ENCODE peak calls at places on chromosomes 16 and 17, in eight cellular contexts. One of them, this sample, is unnamed. For H3K9me3 and H3K4me1, the result is how much of the 10 kb centered on the place peaks cover.

GRCh38 chr17:77364381-77364911 is 223.7 kb downstream of the SEC14L1 start:
- DNase-seq in Panc1: no peak
- DNase-seq in esophagus muscularis mucosa: no peak
- DNase-seq in prostate gland: no peak
- DNase-seq in HCT116: no peak
- DNase-seq in sigmoid colon: peak
- DNase-seq in H1: no peak
- DNase-seq in breast epithelium: no peak
- DNase-seq in this sample: no peak

GRCh38 chr17:82884923-82885322 is 45.1 kb upstream of the ZNF750 start:
- DNase-seq in HCT116: no peak
- DNase-seq in H1: no peak
- DNase-seq in breast epithelium: no peak
- DNase-seq in esophagus muscularis mucosa: no peak
- DNase-seq in prostate gland: no peak
- DNase-seq in Panc1: no peak
- DNase-seq in sigmoid colon: no peak
- DNase-seq in this sample: no peak

GRCh38 chr17:40486513-40487370 is 14.7 kb downstream of the TNS4 start:
- DNase-seq in esophagus muscularis mucosa: no peak
- DNase-seq in sigmoid colon: no peak
- DNase-seq in prostate gland: no peak
- DNase-seq in H1: no peak
- DNase-seq in breast epithelium: no peak
- DNase-seq in HCT116: peak
- DNase-seq in Panc1: no peak
- DNase-seq in this sample: no peak

GRCh38 chr16:75455677-75456076 is 8.8 kb downstream of the TMEM170A start:
- DNase-seq in H1: no peak
- DNase-seq in sigmoid colon: no peak
- DNase-seq in HCT116: no peak
- DNase-seq in Panc1: no peak
- DNase-seq in breast epithelium: no peak
- DNase-seq in esophagus muscularis mucosa: no peak
- DNase-seq in prostate gland: no peak
- DNase-seq in this sample: no peak

GRCh38 chr16:69171325-69172095 is 15.5 kb upstream of the SNTB2 start:
- DNase-seq in esophagus muscularis mucosa: no peak
- DNase-seq in HCT116: no peak
- DNase-seq in Panc1: no peak
- DNase-seq in H1: no peak
- DNase-seq in breast epithelium: no peak
- DNase-seq in sigmoid colon: no peak
- DNase-seq in prostate gland: no peak
- DNase-seq in this sample: no peak

GRCh38 chr17:48484256-48484655 is 46.6 kb downstream of the HOXB1 start:
- DNase-seq in Panc1: no peak
- DNase-seq in prostate gland: no peak
- DNase-seq in esophagus muscularis mucosa: no peak
- DNase-seq in sigmoid colon: no peak
- DNase-seq in breast epithelium: no peak
- DNase-seq in HCT116: no peak
- DNase-seq in H1: no peak
- DNase-seq in this sample: no peak

GRCh38 chr16:89084814-89085612 is 8.6 kb upstream of the ACSF3 start:
- DNase-seq in sigmoid colon: no peak
- DNase-seq in esophagus muscularis mucosa: no peak
- DNase-seq in prostate gland: no peak
- DNase-seq in HCT116: no peak
- DNase-seq in H1: no peak
- DNase-seq in breast epithelium: no peak
- DNase-seq in Panc1: no peak
- DNase-seq in this sample: no peak

GRCh38 chr16:11439216-11439615 is 94.0 kb downstream of the RMI2 start:
- DNase-seq in HCT116: no peak
- DNase-seq in sigmoid colon: no peak
- DNase-seq in prostate gland: no peak
- DNase-seq in esophagus muscularis mucosa: no peak
- DNase-seq in breast epithelium: no peak
- DNase-seq in H1: no peak
- DNase-seq in Panc1: no peak
- DNase-seq in this sample: no peak

GRCh38 chr16:67235816-67236547 is 9.1 kb downstream of the TMEM208 start:
- DNase-seq in H1: no peak
- DNase-seq in breast epithelium: no peak
- DNase-seq in sigmoid colon: no peak
- DNase-seq in HCT116: no peak
- DNase-seq in prostate gland: no peak
- DNase-seq in Panc1: no peak
- DNase-seq in esophagus muscularis mucosa: no peak
- DNase-seq in this sample: no peak

DNA sequence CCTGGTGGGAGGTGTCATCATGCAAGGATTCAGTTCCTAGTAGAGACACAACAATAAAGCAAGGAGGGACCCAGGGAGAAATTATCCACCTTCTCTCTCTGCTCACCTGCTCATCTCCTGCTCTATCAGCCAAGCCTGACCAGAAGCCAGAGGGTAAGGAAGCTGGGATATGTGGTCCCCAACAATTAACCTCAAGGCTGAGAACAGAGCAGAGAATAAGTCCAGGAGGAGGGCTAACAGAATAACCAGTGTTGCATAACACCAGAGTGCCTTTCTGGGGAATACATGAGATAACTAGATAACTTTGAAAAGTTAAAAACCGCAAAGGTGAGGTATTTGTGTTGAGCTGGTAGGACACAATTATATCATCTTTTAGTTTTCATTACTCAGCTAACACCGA is 180.8 kb downstream of the SALL1 start:
- DNase-seq in Panc1: no peak
- DNase-seq in sigmoid colon: no peak
- DNase-seq in HCT116: no peak
- DNase-seq in prostate gland: no peak
- DNase-seq in H1: no peak
- DNase-seq in esophagus muscularis mucosa: no peak
- DNase-seq in breast epithelium: no peak
- DNase-seq in this sample: no peak
- TF ChIP-seq POLR2AphosphoS5 in Panc1: no peak
- TF ChIP-seq POLR2AphosphoS5 in sigmoid colon: no peak
- TF ChIP-seq POLR2AphosphoS5 in HCT116: no peak
- TF ChIP-seq POLR2AphosphoS5 in prostate gland: no peak
- TF ChIP-seq POLR2AphosphoS5 in H1: no peak
- TF ChIP-seq POLR2AphosphoS5 in esophagus muscularis mucosa: no peak
- TF ChIP-seq POLR2AphosphoS5 in breast epithelium: no peak
- TF ChIP-seq POLR2AphosphoS5 in this sample: no peak

DNA sequence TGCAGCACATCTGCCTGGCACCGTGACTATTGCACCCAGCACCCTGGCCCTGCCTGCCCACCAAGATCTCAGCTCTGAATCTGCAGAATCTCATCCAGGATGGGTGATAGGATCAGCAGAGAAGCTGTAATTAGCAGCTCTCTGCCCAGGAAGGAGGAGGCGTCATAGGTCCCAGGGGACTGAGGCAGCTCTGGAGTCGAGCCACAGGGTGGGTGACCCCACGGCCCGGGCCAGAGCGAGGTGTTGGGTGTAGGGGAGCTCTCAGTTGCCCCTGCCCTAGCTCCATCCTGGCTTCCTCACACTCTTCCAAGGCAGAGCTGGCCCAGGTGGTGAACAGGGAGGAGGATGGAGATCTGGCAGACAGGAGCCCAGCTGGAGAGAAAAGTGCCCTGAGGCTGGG is 18.2 kb upstream of the FAM83G start:
- DNase-seq in prostate gland: no peak
- DNase-seq in breast epithelium: no peak
- DNase-seq in HCT116: no peak
- DNase-seq in esophagus muscularis mucosa: no peak
- DNase-seq in Panc1: no peak
- DNase-seq in sigmoid colon: no peak
- DNase-seq in H1: no peak
- DNase-seq in this sample: no peak
- H3K9me3 ChIP-seq in prostate gland: under half
- H3K9me3 ChIP-seq in breast epithelium: under half
- H3K9me3 ChIP-seq in HCT116: under half
- H3K9me3 ChIP-seq in esophagus muscularis mucosa: under half
- H3K9me3 ChIP-seq in Panc1: under half
- H3K9me3 ChIP-seq in sigmoid colon: under half
- H3K9me3 ChIP-seq in H1: under half
- H3K9me3 ChIP-seq in this sample: under half

GRCh38 chr17:38568274-38568673 is 37.5 kb downstream of the SRCIN1 start:
- DNase-seq in sigmoid colon: no peak
- DNase-seq in HCT116: no peak
- DNase-seq in Panc1: no peak
- DNase-seq in breast epithelium: no peak
- DNase-seq in esophagus muscularis mucosa: no peak
- DNase-seq in prostate gland: no peak
- DNase-seq in H1: no peak
- DNase-seq in this sample: no peak
- H3K4me1 ChIP-seq in sigmoid colon: under half
- H3K4me1 ChIP-seq in HCT116: under half
- H3K4me1 ChIP-seq in Panc1: under half
- H3K4me1 ChIP-seq in breast epithelium: under half
- H3K4me1 ChIP-seq in esophagus muscularis mucosa: under half
- H3K4me1 ChIP-seq in prostate gland: under half
- H3K4me1 ChIP-seq in H1: under half
- H3K4me1 ChIP-seq in this sample: under half

GRCh38 chr17:41865596-41865893 is 322 bp upstream of the KLHL11 start:
- DNase-seq in HCT116: no peak
- DNase-seq in H1: no peak
- DNase-seq in esophagus muscularis mucosa: no peak
- DNase-seq in breast epithelium: no peak
- DNase-seq in prostate gland: no peak
- DNase-seq in Panc1: no peak
- DNase-seq in sigmoid colon: no peak
- DNase-seq in this sample: no peak
- TF ChIP-seq POLR2AphosphoS5 in HCT116: no peak
- TF ChIP-seq POLR2AphosphoS5 in H1: peak
- TF ChIP-seq POLR2AphosphoS5 in esophagus muscularis mucosa: no peak
- TF ChIP-seq POLR2AphosphoS5 in breast epithelium: no peak
- TF ChIP-seq POLR2AphosphoS5 in prostate gland: no peak
- TF ChIP-seq POLR2AphosphoS5 in Panc1: peak
- TF ChIP-seq POLR2AphosphoS5 in sigmoid colon: no peak
- TF ChIP-seq POLR2AphosphoS5 in this sample: no peak

DNA sequence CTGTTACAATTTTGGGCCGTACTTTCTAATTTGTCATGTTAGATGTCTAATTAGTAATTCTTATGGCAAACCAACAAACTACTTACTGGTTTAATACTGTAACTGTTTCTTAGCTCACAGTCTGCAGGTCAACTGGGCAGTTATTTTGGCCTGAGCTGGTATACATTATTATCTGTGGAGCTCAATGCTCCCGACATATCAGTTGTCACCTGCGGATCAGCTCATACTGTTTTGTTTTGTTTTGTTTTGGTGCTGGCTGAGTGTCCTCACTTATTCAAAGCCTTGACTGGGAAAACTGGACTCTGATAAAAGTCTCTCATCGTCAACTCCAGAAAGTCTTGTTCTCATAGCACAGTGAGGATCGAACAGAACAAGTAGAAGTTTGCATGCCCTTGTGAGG is 1060.6 kb upstream of the CDH8 start:
- DNase-seq in Panc1: no peak
- DNase-seq in prostate gland: no peak
- DNase-seq in sigmoid colon: no peak
- DNase-seq in breast epithelium: no peak
- DNase-seq in HCT116: no peak
- DNase-seq in esophagus muscularis mucosa: no peak
- DNase-seq in H1: no peak
- DNase-seq in this sample: no peak
- H3K9me3 ChIP-seq in Panc1: under half
- H3K9me3 ChIP-seq in prostate gland: under half
- H3K9me3 ChIP-seq in sigmoid colon: under half
- H3K9me3 ChIP-seq in breast epithelium: under half
- H3K9me3 ChIP-seq in HCT116: under half
- H3K9me3 ChIP-seq in esophagus muscularis mucosa: under half
- H3K9me3 ChIP-seq in H1: under half
- H3K9me3 ChIP-seq in this sample: under half

GRCh38 chr17:75245011-75245410 is 16.4 kb downstream of the GGA3 start:
- DNase-seq in esophagus muscularis mucosa: no peak
- DNase-seq in sigmoid colon: no peak
- DNase-seq in breast epithelium: no peak
- DNase-seq in H1: no peak
- DNase-seq in HCT116: no peak
- DNase-seq in Panc1: no peak
- DNase-seq in prostate gland: no peak
- DNase-seq in this sample: no peak
- H3K4me1 ChIP-seq in esophagus muscularis mucosa: under half
- H3K4me1 ChIP-seq in sigmoid colon: under half
- H3K4me1 ChIP-seq in breast epithelium: under half
- H3K4me1 ChIP-seq in H1: under half
- H3K4me1 ChIP-seq in HCT116: under half
- H3K4me1 ChIP-seq in Panc1: under half
- H3K4me1 ChIP-seq in prostate gland: under half
- H3K4me1 ChIP-seq in this sample: under half

DNA sequence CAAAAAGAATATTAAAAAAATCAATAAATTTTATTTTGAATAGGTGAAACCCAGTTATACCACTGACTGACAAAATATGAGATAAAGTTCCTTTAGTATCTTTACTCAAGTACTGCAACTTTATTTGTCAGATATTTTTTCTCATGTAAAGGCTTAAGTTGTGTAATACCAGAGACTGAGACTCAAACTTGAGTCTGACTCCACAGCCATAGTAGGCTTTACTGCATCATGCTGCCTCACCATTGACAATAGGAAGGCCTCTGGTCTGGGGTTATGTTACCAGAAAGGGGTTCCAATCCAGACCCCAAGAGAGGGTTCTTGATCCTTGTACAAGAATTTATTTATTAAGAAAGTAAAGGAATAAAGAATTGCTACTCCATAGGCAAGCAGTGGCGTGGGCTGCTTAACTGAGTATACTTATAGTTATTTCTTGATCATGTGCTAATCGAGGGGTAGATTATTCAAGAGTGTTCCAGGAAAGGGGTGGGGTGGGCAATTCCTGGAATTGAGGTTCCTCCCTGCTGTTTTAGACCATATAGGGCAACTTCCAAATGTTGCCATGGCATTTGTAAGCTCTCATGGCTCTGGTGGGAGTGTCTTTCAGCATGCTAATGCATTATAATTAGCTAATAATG is 187.4 kb upstream of the WSB1 start:
- DNase-seq in H1: no peak
- DNase-seq in prostate gland: no peak
- DNase-seq in breast epithelium: no peak
- DNase-seq in sigmoid colon: no peak
- DNase-seq in Panc1: no peak
- DNase-seq in esophagus muscularis mucosa: no peak
- DNase-seq in HCT116: no peak
- DNase-seq in this sample: no peak
- TF ChIP-seq POLR2AphosphoS5 in H1: no peak
- TF ChIP-seq POLR2AphosphoS5 in prostate gland: no peak
- TF ChIP-seq POLR2AphosphoS5 in breast epithelium: no peak
- TF ChIP-seq POLR2AphosphoS5 in sigmoid colon: no peak
- TF ChIP-seq POLR2AphosphoS5 in Panc1: no peak
- TF ChIP-seq POLR2AphosphoS5 in esophagus muscularis mucosa: no peak
- TF ChIP-seq POLR2AphosphoS5 in HCT116: no peak
- TF ChIP-seq POLR2AphosphoS5 in this sample: no peak

DNA sequence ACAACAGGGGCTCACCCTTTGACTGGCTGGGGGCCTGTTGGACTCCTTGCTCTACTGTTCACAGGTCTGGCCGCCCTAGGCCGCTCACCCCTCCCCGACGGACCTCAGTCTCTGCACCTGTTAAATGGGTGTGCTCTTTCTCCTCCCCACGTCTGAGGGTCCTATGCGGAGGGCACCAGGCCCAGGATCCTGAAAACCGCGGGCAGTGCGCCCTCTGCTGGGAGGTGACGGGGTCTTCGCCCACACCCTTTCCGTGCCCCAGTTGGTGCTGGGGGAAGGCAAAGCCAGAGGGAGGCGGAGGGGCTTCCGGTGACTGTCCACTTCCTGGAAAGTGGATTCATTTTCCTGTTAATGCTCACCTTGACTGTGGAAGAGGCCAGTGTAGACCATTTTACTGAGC is 1010.9 kb downstream of the KCNJ18 start:
- DNase-seq in prostate gland: no peak
- DNase-seq in H1: no peak
- DNase-seq in breast epithelium: no peak
- DNase-seq in sigmoid colon: peak
- DNase-seq in HCT116: no peak
- DNase-seq in Panc1: no peak
- DNase-seq in esophagus muscularis mucosa: peak
- DNase-seq in this sample: no peak
- H3K9me3 ChIP-seq in prostate gland: under half
- H3K9me3 ChIP-seq in H1: under half
- H3K9me3 ChIP-seq in breast epithelium: under half
- H3K9me3 ChIP-seq in sigmoid colon: under half
- H3K9me3 ChIP-seq in HCT116: under half
- H3K9me3 ChIP-seq in Panc1: under half
- H3K9me3 ChIP-seq in esophagus muscularis mucosa: under half
- H3K9me3 ChIP-seq in this sample: under half